ENCODE peak calls at places on chromosomes 3 and 15, in ten cellular contexts. I, U, P, W, B, K, Y, L, H and J are unnamed samples.

GRCh38 chr3:187247398-187247797 is 44.1 kb downstream of the MASP1 start:
- DNase-seq in Y (no peak), I (peak), B (no peak), H (no peak), K (no peak), W (no peak), L (no peak), U (no peak), P (no peak), J (no peak)

GRCh38 chr15:57861039-57861638 is 154.6 kb downstream of the POLR2M start:
- DNase-seq in B (peak), L (peak), K (peak), I (peak), W (peak), Y (peak), U (peak), H (no peak), P (peak), J (peak)

GRCh38 chr15:78934063-78935023 is 10.5 kb downstream of the CTSH start:
- DNase-seq in Y (no peak), K (no peak), H (no peak), B (no peak), W (no peak), L (peak), U (no peak), I (no peak), P (no peak), J (no peak)

GRCh38 chr3:24004171-24004938 is 59.3 kb downstream of the NR1D2 start:
- DNase-seq in W (no peak), B (no peak), P (no peak), Y (no peak), H (no peak), I (peak), K (no peak), L (no peak), U (no peak), J (no peak)

GRCh38 chr15:67076147-67076843 is 10.9 kb downstream of the SMAD3 start:
- DNase-seq in Y (no peak), B (no peak), W (peak), H (no peak), P (no peak), U (peak), L (peak), I (peak), K (peak), J (no peak)

GRCh38 chr3:59247402-59247841 is 197.6 kb upstream of the CFAP20DC start:
- DNase-seq in Y (no peak), H (no peak), L (no peak), P (no peak), B (no peak), I (peak), U (no peak), K (no peak), W (peak), J (no peak)

GRCh38 chr3:40043444-40043755 is 234.0 kb downstream of the MYRIP start:
- DNase-seq in H (no peak), L (peak), K (no peak), W (no peak), P (no peak), Y (no peak), I (peak), B (no peak), U (peak), J (no peak)

GRCh38 chr15:80527406-80527805 is 123.2 kb downstream of the ARNT2 start:
- DNase-seq in P (no peak), L (no peak), B (no peak), W (no peak), K (no peak), Y (no peak), U (no peak), H (no peak), I (no peak), J (no peak)

GRCh38 chr3:195031574-195032003 is 239.4 kb downstream of the XXYLT1 start:
- DNase-seq in U (no peak), Y (no peak), H (peak), B (no peak), K (no peak), W (no peak), I (no peak), L (no peak), P (no peak), J (no peak)

GRCh38 chr15:100595964-100596363 is 6.0 kb downstream of the LINS1 start:
- DNase-seq in U (no peak), H (no peak), B (no peak), W (no peak), L (no peak), Y (no peak), I (no peak), P (no peak), K (no peak), J (no peak)

GRCh38 chr15:45088801-45089711 is 24.9 kb downstream of the DUOX2 start:
- DNase-seq in W (no peak), U (no peak), P (no peak), K (no peak), L (no peak), Y (no peak), I (peak), H (no peak), B (no peak), J (no peak)

GRCh38 chr15:38464675-38465074 is 10.7 kb downstream of the FAM98B start:
- DNase-seq in B (no peak), P (no peak), I (no peak), H (no peak), K (no peak), W (no peak), U (no peak), L (no peak), Y (no peak), J (no peak)

GRCh38 chr15:31326729-31327673 is at the start of gene KLF13:
- DNase-seq in W (no peak), B (no peak), P (no peak), Y (peak), I (no peak), U (peak), K (no peak), H (peak), L (peak), J (no peak)

GRCh38 chr3:113234688-113235260 is 23.4 kb downstream of the BOC start:
- DNase-seq in H (no peak), K (no peak), L (no peak), I (peak), W (no peak), P (no peak), Y (no peak), U (no peak), B (no peak), J (no peak)

GRCh38 chr3:131386429-131386926 is 4.9 kb downstream of the NUDT16 start:
- DNase-seq in U (no peak), W (no peak), Y (no peak), B (no peak), I (no peak), K (no peak), L (peak), P (no peak), H (peak), J (no peak)

GRCh38 chr3:143124683-143125520 is 5.3 kb downstream of the CHST2 start:
- DNase-seq in W (peak), U (no peak), K (no peak), P (no peak), L (peak), Y (no peak), B (peak), H (no peak), I (no peak), J (no peak)

GRCh38 chr3:132268956-132269355 is 48.3 kb upstream of the ACP3 start:
- DNase-seq in W (peak), Y (no peak), I (peak), L (peak), H (no peak), P (no peak), B (no peak), U (peak), K (peak), J (no peak)